ENCODE peak calls at places on chromosomes 13 and 19, in five cellular contexts. X is Peyer's patch, C is left ventricle myocardium inferior, K is transverse colon, Z is adrenal gland. A is an unnamed sample.

GRCh38 chr13:27868639-27869435 is 51.0 kb upstream of the PDX1 start:
- DNase-seq in X (no peak), C (no peak), K (no peak), Z (no peak), A (no peak)

GRCh38 chr19:49374665-49375434 is 11.2 kb downstream of the DKKL1 start:
- DNase-seq in X (no peak), C (no peak), K (no peak), Z (no peak), A (no peak)

GRCh38 chr19:20072936-20073335 is 4.9 kb upstream of the ZNF90 start:
- DNase-seq in X (no peak), C (no peak), K (no peak), Z (no peak), A (no peak)

GRCh38 chr13:62131604-62132003 is 716.0 kb upstream of the PCDH20 start:
- DNase-seq in X (no peak), C (no peak), K (no peak), Z (no peak), A (no peak)

GRCh38 chr19:31448221-31448657 is 99.0 kb upstream of the TSHZ3 start:
- DNase-seq in X (peak; percentile 53), C (peak; percentile 82), K (peak; percentile 29), Z (peak; percentile 15), A (no peak)

GRCh38 chr13:42996584-42996983 is 4.5 kb upstream of the EPSTI1 start:
- DNase-seq in X (no peak), C (no peak), K (no peak), Z (no peak), A (no peak)

GRCh38 chr19:49560358-49560900 is 19.9 kb downstream of the NOSIP start:
- DNase-seq in X (peak; percentile 63), C (peak; percentile 35), K (peak; percentile 49), Z (peak; percentile 38), A (no peak)

GRCh38 chr19:1395194-1396018 is 5.9 kb downstream of the GAMT start:
- DNase-seq in X (no peak), C (no peak), K (no peak), Z (peak; percentile 48), A (no peak)

GRCh38 chr19:55493052-55493649 is 4.9 kb downstream of the SSC5D start:
- DNase-seq in X (no peak), C (no peak), K (no peak), Z (no peak), A (no peak)

GRCh38 chr19:23241433-23241832 is 8.8 kb downstream of the ZNF724 start:
- DNase-seq in X (no peak), C (no peak), K (no peak), Z (no peak), A (no peak)

GRCh38 chr19:17862711-17863519 is 3.2 kb downstream of the RPL18A start:
- DNase-seq in X (no peak), C (no peak), K (no peak), Z (no peak), A (no peak)

GRCh38 chr13:28560612-28561011 is 65.7 kb upstream of the FLT1 start:
- DNase-seq in X (no peak), C (no peak), K (no peak), Z (no peak), A (no peak)

GRCh38 chr19:2168619-2169424 is 5.1 kb downstream of the DOT1L start:
- DNase-seq in X (peak; percentile 98), C (peak; percentile 97), K (peak; percentile 94), Z (peak; percentile 99), A (peak; percentile 94)

GRCh38 chr19:5948697-5949564 is 29.0 kb downstream of the RANBP3 start:
- DNase-seq in X (no peak), C (no peak), K (no peak), Z (no peak), A (no peak)

GRCh38 chr19:33302974-33303790 is 848 bp upstream of the CEBPA start:
- DNase-seq in X (peak; percentile 79), C (peak; percentile 57), K (peak; percentile 59), Z (peak; percentile 34), A (no peak)

GRCh38 chr13:80132741-80133601 is 208.0 kb downstream of the SPRY2 start:
- DNase-seq in X (peak; percentile 70), C (peak; percentile 47), K (peak; percentile 77), Z (peak; percentile 43), A (peak; percentile 87)

GRCh38 chr13:80131204-80131603 is 209.7 kb downstream of the SPRY2 start:
- DNase-seq in X (peak; percentile 68), C (peak; percentile 86), K (peak; percentile 81), Z (peak; percentile 71), A (peak; percentile 84)

GRCh38 chr13:80137994-80138393 is 202.9 kb downstream of the SPRY2 start:
- DNase-seq in X (no peak), C (no peak), K (no peak), Z (no peak), A (no peak)

GRCh38 chr13:80134360-80134759 is 206.6 kb downstream of the SPRY2 start:
- DNase-seq in X (no peak), C (no peak), K (no peak), Z (no peak), A (no peak)

DNA sequence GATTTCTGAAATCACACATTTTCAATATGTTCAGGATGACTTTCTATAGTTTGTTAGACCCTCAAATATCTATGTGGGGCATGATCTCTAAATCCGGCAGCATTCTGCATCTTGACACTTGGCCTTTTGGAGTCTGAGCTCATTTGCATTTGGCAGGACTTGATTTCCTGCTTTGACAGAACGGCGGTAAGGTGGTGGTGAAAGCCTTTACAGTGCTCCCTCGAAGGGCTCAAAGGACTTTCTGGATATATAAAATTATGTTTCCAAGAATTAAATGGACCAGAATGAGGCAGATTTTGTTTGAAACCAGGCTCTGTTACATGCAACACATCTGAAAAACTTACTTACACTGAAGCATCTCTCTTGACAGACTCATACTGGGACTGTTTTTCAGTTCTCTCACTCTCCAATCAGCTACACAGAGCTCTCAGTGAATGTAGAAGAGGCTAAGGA is 207.3 kb downstream of the SPRY2 start:
- DNase-seq in X (no peak), C (no peak), K (peak; percentile 15), Z (no peak), A (no peak)
- H3K4me3 ChIP-seq in X (peak overlapping the region; percentile 24), C (peak overlapping the region; percentile 58), K (no peak overlapping the region), Z (no peak overlapping the region), A (no peak overlapping the region)

GRCh38 chr19:38559428-38560401 is 58.0 kb downstream of the MAP4K1 start:
- DNase-seq in X (no peak), C (no peak), K (no peak), Z (no peak), A (no peak)
- H3K4me1 ChIP-seq in X (no peaks in the 10 kb centered on the region), C (no peaks in the 10 kb centered on the region), K (no peaks in the 10 kb centered on the region), Z (no peaks in the 10 kb centered on the region), A (peaks cover 8% of the 10 kb centered on the region)

DNA sequence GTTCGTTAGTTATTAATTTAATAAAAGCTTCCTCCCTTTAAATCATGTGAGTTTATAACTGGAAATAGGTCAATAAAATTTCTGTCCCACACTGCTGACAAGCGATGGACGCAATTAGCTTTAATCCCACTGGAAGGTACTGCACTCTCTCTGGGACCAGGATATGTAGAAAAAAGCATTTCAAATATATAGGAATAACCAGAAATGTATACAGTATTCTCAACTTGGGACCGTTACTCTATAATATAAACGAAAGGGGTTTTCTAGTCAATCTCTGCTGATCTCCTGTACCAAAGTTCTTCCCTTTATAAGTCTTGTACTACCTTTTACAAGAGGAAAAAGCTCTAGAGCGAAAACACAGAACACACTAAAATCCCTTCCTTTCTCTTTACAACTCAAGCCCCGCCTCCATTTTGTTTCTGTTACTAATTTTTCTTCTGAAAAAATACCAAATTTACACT is 1.8 kb upstream of the USPL1 start:
- DNase-seq in X (no peak), C (no peak), K (no peak), Z (no peak), A (no peak)
- H3K4me3 ChIP-seq in X (peak overlapping the region; percentile 80), C (peak overlapping the region; percentile 82), K (peak overlapping the region; percentile 93), Z (peak overlapping the region; percentile 2), A (peak overlapping the region; percentile 42)

GRCh38 chr13:99085139-99085845 is 107.4 kb upstream of the DOCK9 start:
- DNase-seq in X (no peak), C (no peak), K (no peak), Z (no peak), A (no peak)
- H3K4me1 ChIP-seq in X (peaks cover 17% of the 10 kb centered on the region), C (peaks cover 43% of the 10 kb centered on the region), K (peaks cover 4% of the 10 kb centered on the region), Z (peaks cover 6% of the 10 kb centered on the region), A (peaks cover 18% of the 10 kb centered on the region)

GRCh38 chr19:58097349-58097748 is 682 bp downstream of the ZSCAN18 start:
- DNase-seq in X (no peak), C (no peak), K (no peak), Z (no peak), A (no peak)
- H3K4me3 ChIP-seq in X (peak overlapping the region; percentile 99), C (peak overlapping the region; percentile 97), K (peak overlapping the region; percentile 99), Z (no peak overlapping the region), A (no peak overlapping the region)

DNA sequence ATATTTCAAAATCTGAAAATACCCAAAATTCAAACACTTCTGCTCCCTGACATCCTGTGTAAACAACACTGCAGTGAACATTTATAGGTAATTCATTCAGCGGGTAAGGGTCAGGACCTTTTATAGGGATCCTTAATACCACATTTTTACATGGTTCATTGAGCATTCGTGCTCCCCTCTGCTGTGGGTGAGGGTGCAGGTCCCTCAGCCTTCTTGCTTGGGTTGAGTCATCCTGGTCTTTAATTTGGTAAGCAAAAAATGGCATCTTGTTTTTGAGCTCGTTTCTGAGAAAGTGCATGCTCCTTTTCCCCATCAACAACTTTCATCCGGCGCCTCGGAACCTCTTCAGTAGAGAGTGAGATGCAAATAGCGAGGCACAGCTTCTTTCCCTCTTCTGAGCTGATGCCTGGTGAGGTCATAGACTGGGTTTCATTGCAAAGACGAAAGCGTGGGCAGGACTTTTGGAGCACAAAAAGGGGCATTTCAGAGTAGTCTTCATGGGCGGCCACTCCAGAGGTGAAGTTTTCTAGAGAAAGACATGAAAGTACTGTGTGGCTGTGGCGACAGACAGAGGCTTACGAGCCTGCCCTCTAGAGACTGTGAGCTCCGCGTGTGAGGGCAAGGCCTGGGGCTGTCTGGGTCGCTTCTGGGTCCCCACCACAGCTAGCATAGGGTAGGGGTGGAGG is 44.5 kb downstream of the BBC3 start:
- DNase-seq in X (peak; percentile 50), C (no peak), K (peak; percentile 30), Z (no peak), A (no peak)
- H3K4me1 ChIP-seq in X (peaks cover 42% of the 10 kb centered on the region), C (peaks cover 38% of the 10 kb centered on the region), K (peaks cover 35% of the 10 kb centered on the region), Z (peaks cover 14% of the 10 kb centered on the region), A (peaks cover 24% of the 10 kb centered on the region)